ENCODE peak calls at places on chromosome 9, in six cellular contexts. I is lung, S is cardiac muscle cell, Q is tibial artery, F is left ventricle myocardium inferior, U is SJCRH30. L is an unnamed sample.

GRCh38 chr9:98750396-98751060 is 41.8 kb upstream of the GABBR2 start:
- DNase-seq in I (no peak), S (no peak), Q (no peak), F (no peak), U (no peak), L (no peak)

GRCh38 chr9:133886563-133887501 is 105.3 kb downstream of the VAV2 start:
- DNase-seq in I (no peak), S (no peak), Q (no peak), F (no peak), U (peak; percentile 73), L (no peak)

GRCh38 chr9:87685431-87685830 is 40.5 kb upstream of the CTSL start:
- DNase-seq in I (peak; percentile 21), S (no peak), Q (no peak), F (no peak), U (no peak), L (no peak)

GRCh38 chr9:120892177-120892747 is 15.3 kb upstream of the PHF19 start:
- DNase-seq in I (no peak), S (no peak), Q (no peak), F (no peak), U (peak; percentile 57), L (no peak)

GRCh38 chr9:112624711-112625707 is 92.9 kb downstream of the INIP start:
- DNase-seq in I (no peak), S (no peak), Q (no peak), F (no peak), U (no peak), L (no peak)

GRCh38 chr9:124477211-124478013 is 27.2 kb downstream of the ADGRD2 start:
- DNase-seq in I (no peak), S (peak; percentile 5), Q (no peak), F (no peak), U (no peak), L (no peak)

GRCh38 chr9:126524353-126525077 is 89.2 kb upstream of the LMX1B start:
- DNase-seq in I (no peak), S (no peak), Q (no peak), F (no peak), U (no peak), L (no peak)

GRCh38 chr9:134294228-134295071 is 31.8 kb upstream of the RXRA start:
- DNase-seq in I (no peak), S (peak; percentile 39), Q (peak; percentile 46), F (peak; percentile 60), U (peak; percentile 66), L (peak; percentile 87)

GRCh38 chr9:4225291-4226119 is 74.4 kb downstream of the GLIS3 start:
- DNase-seq in I (no peak), S (peak; percentile 56), Q (no peak), F (no peak), U (peak; percentile 1), L (no peak)

GRCh38 chr9:89478821-89479668 is 18.9 kb downstream of the SEMA4D start:
- DNase-seq in I (no peak), S (no peak), Q (no peak), F (no peak), U (no peak), L (no peak)

GRCh38 chr9:116860509-116861120 is 173.5 kb downstream of the TRIM32 start:
- DNase-seq in I (peak; percentile 60), S (peak; percentile 77), Q (peak; percentile 63), F (peak; percentile 47), U (peak; percentile 94), L (peak; percentile 68)

GRCh38 chr9:73423891-73424290 is 272.2 kb downstream of the ANXA1 start:
- DNase-seq in I (no peak), S (no peak), Q (no peak), F (no peak), U (no peak), L (no peak)

GRCh38 chr9:124480621-124480981 is 26.6 kb downstream of the NR5A1 start:
- DNase-seq in I (no peak), S (peak; percentile 31), Q (no peak), F (no peak), U (peak; percentile 56), L (peak; percentile 38)

GRCh38 chr9:131503626-131504465 is 1.1 kb downstream of the POMT1 start:
- DNase-seq in I (no peak), S (no peak), Q (no peak), F (no peak), U (peak; percentile 41), L (no peak)

GRCh38 chr9:112261133-112261532 is 72.3 kb downstream of the PTBP3 start:
- DNase-seq in I (no peak), S (no peak), Q (no peak), F (no peak), U (no peak), L (no peak)

GRCh38 chr9:26685857-26686256 is 206.7 kb downstream of the CAAP1 start:
- DNase-seq in I (no peak), S (peak; percentile 1), Q (no peak), F (no peak), U (no peak), L (no peak)

DNA sequence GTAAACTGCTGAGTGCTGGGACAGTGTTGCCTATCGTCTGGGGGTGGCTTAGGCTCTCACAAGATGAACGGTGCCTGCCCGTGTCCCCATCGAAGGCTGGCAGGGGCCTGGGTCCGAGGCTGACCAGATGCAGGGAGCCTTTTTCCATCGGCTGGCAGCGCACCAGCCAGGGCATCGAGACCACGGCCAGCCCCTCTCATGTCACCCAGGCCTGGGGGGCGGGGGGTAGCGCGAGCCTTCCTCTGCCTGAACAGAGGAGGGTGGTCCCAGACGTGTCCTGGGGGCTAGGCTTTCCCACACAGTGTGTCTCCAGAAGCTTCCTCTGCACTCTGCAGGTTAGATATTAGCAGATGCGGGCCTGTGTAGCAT is 17.3 kb downstream of the FGD3 start:
- DNase-seq in I (no peak), S (no peak), Q (no peak), F (no peak), U (no peak), L (no peak)
- H3K4me3 ChIP-seq in I (peak overlapping the region; percentile 5), S (no peak overlapping the region), Q (peak overlapping the region; percentile 34), F (peak overlapping the region; percentile 52), U (no peak overlapping the region), L (no peak overlapping the region)

GRCh38 chr9:130174920-130175321 is 2.7 kb downstream of the NCS1 start:
- DNase-seq in I (no peak), S (no peak), Q (peak; percentile 81), F (no peak), U (no peak), L (peak; percentile 52)
- H3K27ac ChIP-seq in I (no peak overlapping the region), S (peak overlapping the region; percentile 72), Q (peak overlapping the region; percentile 95), F (no peak overlapping the region), U (no peak overlapping the region), L (no peak overlapping the region)

DNA sequence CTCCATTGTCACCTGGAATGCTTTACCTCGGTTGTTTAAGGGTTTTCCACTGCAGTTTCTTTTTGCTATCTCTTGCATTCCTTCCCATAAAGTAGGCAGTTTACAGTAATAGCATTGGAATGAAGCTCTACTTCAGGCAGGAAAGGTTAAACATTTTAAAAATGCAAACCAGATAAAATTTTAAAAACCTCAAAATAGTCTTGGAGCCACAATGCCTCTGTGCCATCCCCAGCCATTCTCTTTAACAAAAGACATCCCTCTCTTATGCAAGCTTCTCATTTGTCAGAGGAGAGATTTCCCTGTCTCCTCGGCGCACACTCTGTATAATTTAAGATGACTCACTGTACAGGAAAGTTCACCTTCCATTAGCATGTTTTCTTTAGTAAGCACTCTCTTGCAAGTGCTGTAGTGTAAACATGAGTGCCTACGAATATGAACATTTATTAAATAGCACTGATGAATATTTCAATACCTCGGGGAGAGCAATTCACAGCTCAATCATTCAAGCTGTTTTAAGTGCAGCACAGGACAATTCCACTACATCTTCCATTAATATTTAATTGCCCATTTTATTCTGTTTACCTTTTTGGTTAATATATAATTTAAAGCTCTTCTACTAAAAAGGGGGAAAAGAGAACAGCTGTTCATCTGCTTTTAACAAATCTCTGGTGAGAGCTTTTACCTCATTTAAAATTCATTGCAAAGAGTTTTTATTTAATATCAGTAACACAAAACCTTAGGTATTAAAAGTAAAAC is 343.6 kb downstream of the SPATA31D1 start:
- DNase-seq in I (no peak), S (peak; percentile 85), Q (no peak), F (no peak), U (peak; percentile 22), L (no peak)
- H3K4me1 ChIP-seq in I (no peaks in the 10 kb centered on the region), S (no peaks in the 10 kb centered on the region), Q (no peaks in the 10 kb centered on the region), F (no peaks in the 10 kb centered on the region), U (peaks cover 13% of the 10 kb centered on the region), L (no peaks in the 10 kb centered on the region)

GRCh38 chr9:127714020-127714835 is 1.2 kb downstream of the PTRH1 start:
- DNase-seq in I (no peak), S (no peak), Q (no peak), F (no peak), U (no peak), L (no peak)
- H3K4me3 ChIP-seq in I (no peak overlapping the region), S (peak overlapping the region; percentile 79), Q (peak overlapping the region; percentile 78), F (peak overlapping the region; percentile 94), U (no peak overlapping the region), L (peak overlapping the region; percentile 54)

GRCh38 chr9:137126786-137127185 is 12.2 kb upstream of the GRIN1 start:
- DNase-seq in I (no peak), S (no peak), Q (no peak), F (no peak), U (no peak), L (no peak)

GRCh38 chr9:137129456-137130175 is 9.3 kb upstream of the GRIN1 start:
- DNase-seq in I (peak; percentile 91), S (peak; percentile 94), Q (peak; percentile 53), F (peak; percentile 90), U (peak; percentile 94), L (peak; percentile 91)

GRCh38 chr9:137129089-137129455 is 9.9 kb upstream of the GRIN1 start:
- DNase-seq in I (no peak), S (peak; percentile 35), Q (no peak), F (no peak), U (no peak), L (no peak)

GRCh38 chr9:137127301-137128157 is 11.4 kb upstream of the GRIN1 start:
- DNase-seq in I (peak; percentile 38), S (peak; percentile 29), Q (no peak), F (no peak), U (no peak), L (peak; percentile 78)

GRCh38 chr9:137128158-137129088 is 10.5 kb upstream of the GRIN1 start:
- DNase-seq in I (no peak), S (no peak), Q (no peak), F (no peak), U (peak; percentile 87), L (peak; percentile 35)
- H3K27ac ChIP-seq in I (peak overlapping the region; percentile 80), S (no peak overlapping the region), Q (no peak overlapping the region), F (peak overlapping the region; percentile 86), U (peak overlapping the region; percentile 42), L (no peak overlapping the region)

DNA sequence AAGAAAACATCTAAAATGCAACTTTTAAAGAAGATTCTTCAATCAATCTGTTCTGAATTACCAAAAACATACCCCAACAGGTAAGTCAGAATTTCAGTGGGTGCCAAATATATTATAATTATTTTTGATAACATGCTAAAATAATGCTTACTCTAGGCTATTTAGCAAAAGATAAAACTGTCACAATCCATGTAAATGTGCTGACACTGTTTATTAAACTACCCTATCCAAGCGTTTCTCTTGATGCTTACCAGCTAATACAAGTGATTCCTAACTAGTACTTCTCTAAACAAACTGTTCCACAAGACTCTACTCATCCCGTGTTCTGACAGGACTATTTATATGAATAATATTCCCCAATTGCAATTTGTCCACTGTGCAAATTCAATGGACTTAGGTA is 236.7 kb downstream of the BNC2 start:
- DNase-seq in I (no peak), S (no peak), Q (no peak), F (no peak), U (no peak), L (no peak)
- H3K4me1 ChIP-seq in I (no peaks in the 10 kb centered on the region), S (no peaks in the 10 kb centered on the region), Q (no peaks in the 10 kb centered on the region), F (no peaks in the 10 kb centered on the region), U (peaks cover 3% of the 10 kb centered on the region), L (no peaks in the 10 kb centered on the region)

GRCh38 chr9:83656952-83657351 is 34.0 kb downstream of the IDNK start:
- DNase-seq in I (no peak), S (no peak), Q (no peak), F (no peak), U (no peak), L (no peak)
- H3K4me3 ChIP-seq in I (no peak overlapping the region), S (no peak overlapping the region), Q (no peak overlapping the region), F (no peak overlapping the region), U (no peak overlapping the region), L (no peak overlapping the region)

L was measured in right cardiac atrium.